ENCODE peak calls at places on chromosomes 4 and X, in eight cellular contexts. One of them, this sample, is unnamed.

GRCh38 chr4:91058345-91058744 is 931.2 kb downstream of the CCSER1 start:
- DNase-seq in HFFc6: no peak
- DNase-seq in OCI-M1: no peak
- DNase-seq in smooth muscle cell of the brain vasculature: no peak
- DNase-seq in DMS 273 treated with DMSO at 0.1 percent for 48 hours: no peak
- DNase-seq in stimulated activated naive CD4-positive, alpha-beta T cell: no peak
- DNase-seq in tibial nerve: no peak
- DNase-seq in pancreas: no peak
- DNase-seq in this sample: no peak

GRCh38 chr4:20462426-20463175 is 210.9 kb downstream of the SLIT2 start:
- DNase-seq in smooth muscle cell of the brain vasculature: no peak
- DNase-seq in DMS 273 treated with DMSO at 0.1 percent for 48 hours: no peak
- DNase-seq in tibial nerve: no peak
- DNase-seq in stimulated activated naive CD4-positive, alpha-beta T cell: no peak
- DNase-seq in OCI-M1: no peak
- DNase-seq in pancreas: no peak
- DNase-seq in HFFc6: no peak
- DNase-seq in this sample: no peak

GRCh38 chr4:150252741-150253140 is 174.5 kb downstream of the DCLK2 start:
- DNase-seq in OCI-M1: no peak
- DNase-seq in tibial nerve: no peak
- DNase-seq in smooth muscle cell of the brain vasculature: no peak
- DNase-seq in pancreas: no peak
- DNase-seq in DMS 273 treated with DMSO at 0.1 percent for 48 hours: no peak
- DNase-seq in stimulated activated naive CD4-positive, alpha-beta T cell: no peak
- DNase-seq in HFFc6: no peak
- DNase-seq in this sample: no peak

GRCh38 chrX:136086521-136086920 is 60.8 kb upstream of the FHL1 start:
- DNase-seq in pancreas: no peak
- DNase-seq in stimulated activated naive CD4-positive, alpha-beta T cell: no peak
- DNase-seq in HFFc6: no peak
- DNase-seq in tibial nerve: no peak
- DNase-seq in DMS 273 treated with DMSO at 0.1 percent for 48 hours: no peak
- DNase-seq in smooth muscle cell of the brain vasculature: no peak
- DNase-seq in OCI-M1: peak
- DNase-seq in this sample: no peak

GRCh38 chrX:89034679-89035078 is 287.7 kb downstream of the CPXCR1 start:
- DNase-seq in HFFc6: no peak
- DNase-seq in DMS 273 treated with DMSO at 0.1 percent for 48 hours: no peak
- DNase-seq in stimulated activated naive CD4-positive, alpha-beta T cell: no peak
- DNase-seq in OCI-M1: peak
- DNase-seq in pancreas: no peak
- DNase-seq in smooth muscle cell of the brain vasculature: no peak
- DNase-seq in tibial nerve: no peak
- DNase-seq in this sample: no peak

GRCh38 chrX:72121381-72121780 is 10.3 kb downstream of the RTL5 start:
- DNase-seq in tibial nerve: peak
- DNase-seq in OCI-M1: peak
- DNase-seq in pancreas: no peak
- DNase-seq in stimulated activated naive CD4-positive, alpha-beta T cell: no peak
- DNase-seq in HFFc6: peak
- DNase-seq in DMS 273 treated with DMSO at 0.1 percent for 48 hours: no peak
- DNase-seq in smooth muscle cell of the brain vasculature: no peak
- DNase-seq in this sample: no peak

GRCh38 chrX:66602381-66602938 is 36.4 kb downstream of the EDA2R start:
- DNase-seq in HFFc6: no peak
- DNase-seq in OCI-M1: no peak
- DNase-seq in DMS 273 treated with DMSO at 0.1 percent for 48 hours: no peak
- DNase-seq in stimulated activated naive CD4-positive, alpha-beta T cell: no peak
- DNase-seq in smooth muscle cell of the brain vasculature: no peak
- DNase-seq in pancreas: peak
- DNase-seq in tibial nerve: no peak
- DNase-seq in this sample: no peak

GRCh38 chr4:77264826-77265225 is 107.8 kb downstream of the CCNG2 start:
- DNase-seq in pancreas: no peak
- DNase-seq in OCI-M1: peak
- DNase-seq in tibial nerve: no peak
- DNase-seq in stimulated activated naive CD4-positive, alpha-beta T cell: no peak
- DNase-seq in DMS 273 treated with DMSO at 0.1 percent for 48 hours: no peak
- DNase-seq in smooth muscle cell of the brain vasculature: no peak
- DNase-seq in HFFc6: peak
- DNase-seq in this sample: no peak

GRCh38 chrX:134545524-134545923 is 85.6 kb downstream of the HPRT1 start:
- DNase-seq in tibial nerve: no peak
- DNase-seq in HFFc6: no peak
- DNase-seq in pancreas: no peak
- DNase-seq in smooth muscle cell of the brain vasculature: no peak
- DNase-seq in OCI-M1: no peak
- DNase-seq in DMS 273 treated with DMSO at 0.1 percent for 48 hours: no peak
- DNase-seq in stimulated activated naive CD4-positive, alpha-beta T cell: no peak
- DNase-seq in this sample: no peak

GRCh38 chr4:87620086-87620485 is 11.8 kb downstream of the DSPP start:
- DNase-seq in pancreas: no peak
- DNase-seq in OCI-M1: no peak
- DNase-seq in smooth muscle cell of the brain vasculature: no peak
- DNase-seq in tibial nerve: no peak
- DNase-seq in HFFc6: no peak
- DNase-seq in stimulated activated naive CD4-positive, alpha-beta T cell: no peak
- DNase-seq in DMS 273 treated with DMSO at 0.1 percent for 48 hours: no peak
- DNase-seq in this sample: no peak

GRCh38 chrX:129632443-129632842 is 22.3 kb downstream of the APLN start:
- DNase-seq in stimulated activated naive CD4-positive, alpha-beta T cell: no peak
- DNase-seq in OCI-M1: no peak
- DNase-seq in pancreas: no peak
- DNase-seq in HFFc6: no peak
- DNase-seq in DMS 273 treated with DMSO at 0.1 percent for 48 hours: no peak
- DNase-seq in smooth muscle cell of the brain vasculature: no peak
- DNase-seq in tibial nerve: no peak
- DNase-seq in this sample: no peak

GRCh38 chr4:139630991-139631390 is 34.6 kb upstream of the MGST2 start:
- DNase-seq in OCI-M1: no peak
- DNase-seq in stimulated activated naive CD4-positive, alpha-beta T cell: no peak
- DNase-seq in pancreas: no peak
- DNase-seq in smooth muscle cell of the brain vasculature: no peak
- DNase-seq in tibial nerve: no peak
- DNase-seq in HFFc6: no peak
- DNase-seq in DMS 273 treated with DMSO at 0.1 percent for 48 hours: no peak
- DNase-seq in this sample: no peak

GRCh38 chrX:150167482-150168324 is 195.4 kb upstream of the MAMLD1 start:
- DNase-seq in pancreas: no peak
- DNase-seq in HFFc6: no peak
- DNase-seq in OCI-M1: no peak
- DNase-seq in DMS 273 treated with DMSO at 0.1 percent for 48 hours: no peak
- DNase-seq in tibial nerve: no peak
- DNase-seq in stimulated activated naive CD4-positive, alpha-beta T cell: no peak
- DNase-seq in smooth muscle cell of the brain vasculature: no peak
- DNase-seq in this sample: no peak

GRCh38 chr4:21991537-21991936 is 43.0 kb upstream of the KCNIP4 start:
- DNase-seq in tibial nerve: no peak
- DNase-seq in pancreas: no peak
- DNase-seq in stimulated activated naive CD4-positive, alpha-beta T cell: no peak
- DNase-seq in smooth muscle cell of the brain vasculature: no peak
- DNase-seq in HFFc6: no peak
- DNase-seq in OCI-M1: no peak
- DNase-seq in DMS 273 treated with DMSO at 0.1 percent for 48 hours: no peak
- DNase-seq in this sample: no peak

GRCh38 chrX:26557691-26558321 is 341.8 kb downstream of the MAGEB5 start:
- DNase-seq in OCI-M1: no peak
- DNase-seq in stimulated activated naive CD4-positive, alpha-beta T cell: no peak
- DNase-seq in tibial nerve: no peak
- DNase-seq in DMS 273 treated with DMSO at 0.1 percent for 48 hours: no peak
- DNase-seq in HFFc6: no peak
- DNase-seq in smooth muscle cell of the brain vasculature: no peak
- DNase-seq in pancreas: peak
- DNase-seq in this sample: no peak

GRCh38 chrX:15468036-15468435 is 25.1 kb downstream of the PIR start:
- DNase-seq in pancreas: no peak
- DNase-seq in OCI-M1: peak
- DNase-seq in DMS 273 treated with DMSO at 0.1 percent for 48 hours: peak
- DNase-seq in stimulated activated naive CD4-positive, alpha-beta T cell: no peak
- DNase-seq in smooth muscle cell of the brain vasculature: no peak
- DNase-seq in HFFc6: peak
- DNase-seq in tibial nerve: peak
- DNase-seq in this sample: peak

GRCh38 chrX:29666361-29666760 is 549.0 kb upstream of the MAGEB2 start:
- DNase-seq in pancreas: no peak
- DNase-seq in tibial nerve: no peak
- DNase-seq in OCI-M1: no peak
- DNase-seq in smooth muscle cell of the brain vasculature: no peak
- DNase-seq in DMS 273 treated with DMSO at 0.1 percent for 48 hours: no peak
- DNase-seq in HFFc6: no peak
- DNase-seq in stimulated activated naive CD4-positive, alpha-beta T cell: no peak
- DNase-seq in this sample: no peak

GRCh38 chr4:7976634-7977033 is 37.0 kb upstream of the AFAP1 start:
- DNase-seq in OCI-M1: no peak
- DNase-seq in DMS 273 treated with DMSO at 0.1 percent for 48 hours: no peak
- DNase-seq in stimulated activated naive CD4-positive, alpha-beta T cell: no peak
- DNase-seq in tibial nerve: no peak
- DNase-seq in pancreas: no peak
- DNase-seq in smooth muscle cell of the brain vasculature: no peak
- DNase-seq in HFFc6: no peak
- DNase-seq in this sample: no peak

GRCh38 chrX:136784231-136784630 is 3.5 kb upstream of the ARHGEF6 start:
- DNase-seq in stimulated activated naive CD4-positive, alpha-beta T cell: no peak
- DNase-seq in tibial nerve: no peak
- DNase-seq in OCI-M1: peak
- DNase-seq in pancreas: no peak
- DNase-seq in HFFc6: no peak
- DNase-seq in DMS 273 treated with DMSO at 0.1 percent for 48 hours: no peak
- DNase-seq in smooth muscle cell of the brain vasculature: no peak
- DNase-seq in this sample: no peak

GRCh38 chr4:36734296-36734695 is 452.9 kb downstream of the DTHD1 start:
- DNase-seq in HFFc6: no peak
- DNase-seq in OCI-M1: no peak
- DNase-seq in pancreas: no peak
- DNase-seq in stimulated activated naive CD4-positive, alpha-beta T cell: no peak
- DNase-seq in DMS 273 treated with DMSO at 0.1 percent for 48 hours: no peak
- DNase-seq in tibial nerve: no peak
- DNase-seq in smooth muscle cell of the brain vasculature: no peak
- DNase-seq in this sample: no peak

GRCh38 chrX:108090474-108091265 is 672 bp downstream of the PSMD10 start:
- DNase-seq in pancreas: no peak
- DNase-seq in smooth muscle cell of the brain vasculature: no peak
- DNase-seq in stimulated activated naive CD4-positive, alpha-beta T cell: no peak
- DNase-seq in tibial nerve: no peak
- DNase-seq in HFFc6: peak
- DNase-seq in OCI-M1: peak
- DNase-seq in DMS 273 treated with DMSO at 0.1 percent for 48 hours: no peak
- DNase-seq in this sample: no peak

GRCh38 chr4:40629401-40630334 is at the start of gene RBM47:
- DNase-seq in DMS 273 treated with DMSO at 0.1 percent for 48 hours: peak
- DNase-seq in stimulated activated naive CD4-positive, alpha-beta T cell: peak
- DNase-seq in OCI-M1: no peak
- DNase-seq in HFFc6: peak
- DNase-seq in tibial nerve: peak
- DNase-seq in pancreas: peak
- DNase-seq in smooth muscle cell of the brain vasculature: no peak
- DNase-seq in this sample: peak

GRCh38 chr4:102037566-102037965 is 247.0 kb downstream of the BANK1 start:
- DNase-seq in tibial nerve: no peak
- DNase-seq in smooth muscle cell of the brain vasculature: no peak
- DNase-seq in pancreas: no peak
- DNase-seq in HFFc6: no peak
- DNase-seq in stimulated activated naive CD4-positive, alpha-beta T cell: no peak
- DNase-seq in OCI-M1: peak
- DNase-seq in DMS 273 treated with DMSO at 0.1 percent for 48 hours: no peak
- DNase-seq in this sample: no peak

GRCh38 chr4:37604464-37604863 is 81.7 kb downstream of the RELL1 start:
- DNase-seq in smooth muscle cell of the brain vasculature: no peak
- DNase-seq in HFFc6: peak
- DNase-seq in tibial nerve: no peak
- DNase-seq in DMS 273 treated with DMSO at 0.1 percent for 48 hours: no peak
- DNase-seq in OCI-M1: no peak
- DNase-seq in stimulated activated naive CD4-positive, alpha-beta T cell: no peak
- DNase-seq in pancreas: no peak
- DNase-seq in this sample: no peak

GRCh38 chr4:45063701-45064100 is 337.3 kb upstream of the GNPDA2 start:
- DNase-seq in tibial nerve: no peak
- DNase-seq in HFFc6: no peak
- DNase-seq in OCI-M1: no peak
- DNase-seq in stimulated activated naive CD4-positive, alpha-beta T cell: no peak
- DNase-seq in smooth muscle cell of the brain vasculature: no peak
- DNase-seq in DMS 273 treated with DMSO at 0.1 percent for 48 hours: no peak
- DNase-seq in pancreas: no peak
- DNase-seq in this sample: no peak

GRCh38 chrX:132181364-132181763 is 37.9 kb downstream of the RAP2C start:
- DNase-seq in smooth muscle cell of the brain vasculature: no peak
- DNase-seq in stimulated activated naive CD4-positive, alpha-beta T cell: no peak
- DNase-seq in tibial nerve: no peak
- DNase-seq in DMS 273 treated with DMSO at 0.1 percent for 48 hours: no peak
- DNase-seq in OCI-M1: no peak
- DNase-seq in pancreas: peak
- DNase-seq in HFFc6: no peak
- DNase-seq in this sample: no peak

This sample was measured in NCI-H345.